ENCODE peak calls at places on chromosomes 1 and 21, in six cellular contexts. U, D, O, W, R and A are unnamed samples.
A peak's percentile ranks its signal among the peaks of the same experiment; 100 is the strongest.

GRCh38 chr1:10210841-10211804 is 753 bp downstream of the KIF1B start:
- DNase-seq in U (peak; percentile 59), D (peak; percentile 87), O (no peak), W (peak; percentile 87), R (peak; percentile 71), A (peak; percentile 54)

GRCh38 chr1:85884372-85885035 is 176.3 kb upstream of the ZNHIT6 start:
- DNase-seq in U (no peak), D (peak; percentile 23), O (no peak), W (no peak), R (no peak), A (no peak)

GRCh38 chr1:148318123-148318899 is 164.8 kb downstream of the PPIAL4G start:
- DNase-seq in U (peak; percentile 71), D (peak; percentile 21), O (no peak), W (no peak), R (no peak), A (peak; percentile 20)

GRCh38 chr1:7279753-7280150 is 491.3 kb upstream of the VAMP3 start:
- DNase-seq in U (no peak), D (no peak), O (peak; percentile 13), W (no peak), R (no peak), A (no peak)

GRCh38 chr21:28779914-28780313 is 212.8 kb downstream of the LTN1 start:
- DNase-seq in U (no peak), D (no peak), O (no peak), W (no peak), R (no peak), A (no peak)

GRCh38 chr1:59701376-59701775 is 113.4 kb upstream of the HOOK1 start:
- DNase-seq in U (no peak), D (peak; percentile 68), O (no peak), W (no peak), R (no peak), A (no peak)

GRCh38 chr1:32878183-32878582 is 7.5 kb upstream of the FNDC5 start:
- DNase-seq in U (no peak), D (peak; percentile 59), O (no peak), W (no peak), R (no peak), A (no peak)

GRCh38 chr1:231517076-231517475 is 11.4 kb upstream of the TSNAX start:
- DNase-seq in U (no peak), D (no peak), O (no peak), W (no peak), R (no peak), A (no peak)

GRCh38 chr1:86951430-86951829 is 37.0 kb downstream of the HS2ST1 start:
- DNase-seq in U (no peak), D (no peak), O (no peak), W (no peak), R (no peak), A (no peak)

GRCh38 chr1:153400244-153400643 is 9.4 kb upstream of the S100A8 start:
- DNase-seq in U (no peak), D (no peak), O (no peak), W (no peak), R (no peak), A (no peak)

GRCh38 chr1:17777330-17777729 is 22.2 kb downstream of the ACTL8 start:
- DNase-seq in U (no peak), D (no peak), O (no peak), W (no peak), R (no peak), A (no peak)

GRCh38 chr1:117562581-117563491 is 43.0 kb upstream of the TENT5C start:
- DNase-seq in U (no peak), D (no peak), O (no peak), W (peak; percentile 80), R (no peak), A (no peak)

GRCh38 chr1:3640113-3640932 is 9.6 kb downstream of the WRAP73 start:
- DNase-seq in U (no peak), D (no peak), O (no peak), W (no peak), R (no peak), A (no peak)

GRCh38 chr1:86846166-86846647 is 67.7 kb downstream of the SELENOF start:
- DNase-seq in U (no peak), D (peak; percentile 91), O (no peak), W (no peak), R (peak; percentile 70), A (no peak)

GRCh38 chr1:207181838-207182237 is 77.8 kb downstream of the C4BPA start:
- DNase-seq in U (no peak), D (peak; percentile 38), O (no peak), W (no peak), R (no peak), A (no peak)

GRCh38 chr1:62981434-62981833 is 197.5 kb downstream of the ATG4C start:
- DNase-seq in U (no peak), D (no peak), O (no peak), W (no peak), R (no peak), A (no peak)

GRCh38 chr1:113429461-113430153 is 39.3 kb downstream of the MAGI3 start:
- DNase-seq in U (no peak), D (peak; percentile 15), O (no peak), W (peak; percentile 63), R (no peak), A (no peak)

GRCh38 chr1:41414716-41415306 is 53.6 kb downstream of the FOXO6 start:
- DNase-seq in U (no peak), D (no peak), O (no peak), W (no peak), R (no peak), A (no peak)

GRCh38 chr1:91624331-91624730 is 123.7 kb downstream of the CDC7 start:
- DNase-seq in U (no peak), D (no peak), O (no peak), W (no peak), R (no peak), A (no peak)

GRCh38 chr1:115641762-115642167 is at the start of gene VANGL1:
- DNase-seq in U (no peak), D (peak; percentile 73), O (peak; percentile 49), W (peak; percentile 81), R (no peak), A (peak; percentile 63)

GRCh38 chr1:15501208-15502032 is 22.6 kb downstream of the CASP9 start:
- DNase-seq in U (peak; percentile 46), D (peak; percentile 47), O (peak; percentile 5), W (peak; percentile 79), R (no peak), A (peak; percentile 80)

GRCh38 chr1:235275223-235275622 is 52.8 kb downstream of the ARID4B start:
- DNase-seq in U (no peak), D (no peak), O (no peak), W (no peak), R (no peak), A (no peak)

GRCh38 chr1:244628719-244629299 is 24.1 kb upstream of the DESI2 start:
- DNase-seq in U (no peak), D (peak; percentile 15), O (no peak), W (no peak), R (no peak), A (no peak)

GRCh38 chr1:46188295-46189030 is 9.8 kb downstream of the POMGNT1 start:
- DNase-seq in U (no peak), D (no peak), O (no peak), W (peak; percentile 61), R (no peak), A (no peak)

GRCh38 chr1:151519667-151520066 is 8.5 kb downstream of the CGN start:
- DNase-seq in U (no peak), D (no peak), O (no peak), W (no peak), R (no peak), A (no peak)

GRCh38 chr1:194033646-194034045 is 847.2 kb upstream of the B3GALT2 start:
- DNase-seq in U (no peak), D (no peak), O (no peak), W (no peak), R (no peak), A (no peak)

GRCh38 chr1:100734716-100735115 is 15.2 kb downstream of the VCAM1 start:
- DNase-seq in U (no peak), D (peak; percentile 32), O (no peak), W (no peak), R (peak; percentile 87), A (no peak)

GRCh38 chr1:186139706-186140105 is 235.3 kb downstream of the TPR start:
- DNase-seq in U (no peak), D (peak; percentile 84), O (no peak), W (no peak), R (peak; percentile 23), A (no peak)

GRCh38 chr1:180560868-180561600 is 2.3 kb downstream of the OVAAL start:
- DNase-seq in U (no peak), D (peak; percentile 75), O (no peak), W (no peak), R (no peak), A (no peak)

GRCh38 chr1:116962976-116963639 is 38.5 kb upstream of the CD101 start:
- DNase-seq in U (no peak), D (no peak), O (no peak), W (no peak), R (no peak), A (no peak)

GRCh38 chr1:10629816-10630571 is 155.2 kb downstream of the PEX14 start:
- DNase-seq in U (no peak), D (no peak), O (no peak), W (no peak), R (no peak), A (no peak)

GRCh38 chr21:16709866-16710550 is 802.8 kb upstream of the CXADR start:
- DNase-seq in U (no peak), D (peak; percentile 42), O (no peak), W (no peak), R (peak; percentile 46), A (no peak)

GRCh38 chr1:50742523-50742922 is 217.5 kb downstream of the FAF1 start:
- DNase-seq in U (no peak), D (peak; percentile 68), O (no peak), W (no peak), R (no peak), A (no peak)

GRCh38 chr21:17585875-17586450 is 26.7 kb downstream of the BTG3 start:
- DNase-seq in U (no peak), D (peak; percentile 47), O (peak; percentile 17), W (no peak), R (no peak), A (no peak)

GRCh38 chr1:230414102-230414501 is 12.0 kb downstream of the PGBD5 start:
- DNase-seq in U (no peak), D (no peak), O (no peak), W (no peak), R (no peak), A (no peak)

GRCh38 chr21:38853421-38853919 is 47.7 kb downstream of the ETS2 start:
- DNase-seq in U (no peak), D (peak; percentile 95), O (no peak), W (peak; percentile 53), R (no peak), A (no peak)

GRCh38 chr1:32263744-32264143 is 12.7 kb downstream of the LCK start:
- DNase-seq in U (no peak), D (no peak), O (no peak), W (no peak), R (no peak), A (no peak)

GRCh38 chr1:1915911-1916835 is 1.1 kb downstream of the CALML6 start:
- DNase-seq in U (no peak), D (no peak), O (no peak), W (peak; percentile 79), R (no peak), A (no peak)

GRCh38 chr21:42081931-42082381 is 10.8 kb downstream of the UMODL1 start:
- DNase-seq in U (no peak), D (no peak), O (no peak), W (no peak), R (no peak), A (no peak)

GRCh38 chr1:36211841-36212240 is 12.4 kb upstream of the THRAP3 start:
- DNase-seq in U (no peak), D (no peak), O (no peak), W (no peak), R (no peak), A (no peak)